ENCODE peak calls at places on chromosome 11, in eight cellular contexts. F, C, O, I, X, Z, E and U are unnamed samples.

GRCh38 chr11:47003180-47003877 is 66.8 kb downstream of the CSTPP1 start:
- DNase-seq in F (no peak), C (no peak), O (no peak), I (no peak), X (no peak), Z (no peak), E (no peak), U (no peak)

GRCh38 chr11:57402188-57403066 is 12.0 kb upstream of the PRG2 start:
- DNase-seq in F (no peak), C (no peak), O (no peak), I (peak), X (no peak), Z (no peak), E (peak), U (no peak)

GRCh38 chr11:8527939-8528338 is 66.1 kb downstream of the STK33 start:
- DNase-seq in F (no peak), C (no peak), O (no peak), I (no peak), X (peak), Z (peak), E (no peak), U (no peak)

GRCh38 chr11:18171377-18172000 is 1.1 kb upstream of the MRGPRX4 start:
- DNase-seq in F (no peak), C (peak), O (no peak), I (no peak), X (peak), Z (peak), E (peak), U (no peak)

GRCh38 chr11:22389526-22390282 is 51.5 kb downstream of the SLC17A6 start:
- DNase-seq in F (no peak), C (no peak), O (no peak), I (no peak), X (no peak), Z (no peak), E (no peak), U (no peak)

GRCh38 chr11:128731041-128731663 is 37.3 kb downstream of the FLI1 start:
- DNase-seq in F (no peak), C (peak), O (no peak), I (no peak), X (peak), Z (no peak), E (no peak), U (no peak)

GRCh38 chr11:95925011-95925410 is 1.1 kb upstream of the MTMR2 start:
- DNase-seq in F (no peak), C (no peak), O (no peak), I (no peak), X (no peak), Z (no peak), E (peak), U (no peak)

GRCh38 chr11:73218106-73218829 is at the start of gene P2RY2:
- DNase-seq in F (peak), C (peak), O (no peak), I (no peak), X (peak), Z (peak), E (no peak), U (peak)

GRCh38 chr11:63680842-63681207 is 475 bp upstream of the RTN3 start:
- DNase-seq in F (no peak), C (no peak), O (peak), I (no peak), X (no peak), Z (no peak), E (peak), U (peak)

GRCh38 chr11:83628622-83629347 is 342.6 kb upstream of the CCDC90B start:
- DNase-seq in F (no peak), C (no peak), O (no peak), I (no peak), X (no peak), Z (no peak), E (no peak), U (no peak)

GRCh38 chr11:120096756-120097191 is 41.1 kb downstream of the TRIM29 start:
- DNase-seq in F (no peak), C (no peak), O (no peak), I (no peak), X (no peak), Z (peak), E (no peak), U (no peak)

GRCh38 chr11:33043221-33043833 is 4.0 kb downstream of the TCP11L1 start:
- DNase-seq in F (no peak), C (no peak), O (no peak), I (no peak), X (no peak), Z (no peak), E (no peak), U (no peak)

GRCh38 chr11:65468874-65469333 is 29.9 kb upstream of the MALAT1 start:
- DNase-seq in F (peak), C (peak), O (no peak), I (no peak), X (peak), Z (peak), E (no peak), U (no peak)

GRCh38 chr11:128318856-128319474 is 268.4 kb downstream of the ETS1 start:
- DNase-seq in F (no peak), C (peak), O (no peak), I (no peak), X (no peak), Z (no peak), E (no peak), U (no peak)

GRCh38 chr11:126997196-126997595 is 3.4 kb downstream of the KIRREL3 start:
- DNase-seq in F (no peak), C (no peak), O (no peak), I (no peak), X (no peak), Z (no peak), E (no peak), U (no peak)

GRCh38 chr11:94131363-94132115 is 2.9 kb downstream of the PANX1 start:
- DNase-seq in F (no peak), C (no peak), O (no peak), I (no peak), X (peak), Z (no peak), E (no peak), U (peak)

GRCh38 chr11:119169272-119169719 is 771 bp downstream of the NLRX1 start:
- DNase-seq in F (peak), C (peak), O (no peak), I (no peak), X (peak), Z (peak), E (peak), U (peak)

GRCh38 chr11:46332568-46333128 is 14.6 kb upstream of the DGKZ start:
- DNase-seq in F (no peak), C (peak), O (no peak), I (no peak), X (no peak), Z (peak), E (no peak), U (peak)